ENCODE peak calls at places on chromosomes 11 and 22, in six cellular contexts. V is mesenchymal stem cell, Q is IMR-90, B is neuronal stem cell, J is H1, A is trophoblast cell. G is an unnamed sample.

GRCh38 chr11:44388828-44389645 is 79.1 kb upstream of the ALX4 start:
- DNase-seq in V (no peak), Q (no peak), B (no peak), J (peak; percentile 48), A (no peak), G (no peak)

GRCh38 chr11:94740083-94740974 is 27.8 kb upstream of the AMOTL1 start:
- DNase-seq in V (peak; percentile 32), Q (no peak), B (peak; percentile 54), J (peak; percentile 75), A (no peak), G (peak; percentile 42)

GRCh38 chr22:50417544-50417943 is 57.3 kb downstream of the SBF1 start:
- DNase-seq in V (no peak), Q (peak; percentile 15), B (no peak), J (no peak), A (no peak), G (no peak)

GRCh38 chr11:33543823-33544222 is 156.8 kb downstream of the C11orf91 start:
- DNase-seq in V (no peak), Q (peak; percentile 53), B (no peak), J (no peak), A (peak; percentile 95), G (no peak)

GRCh38 chr22:50371101-50371648 is 28.0 kb downstream of the PPP6R2 start:
- DNase-seq in V (no peak), Q (no peak), B (no peak), J (no peak), A (no peak), G (no peak)

GRCh38 chr22:43707650-43708049 is 104.5 kb downstream of the EFCAB6 start:
- DNase-seq in V (no peak), Q (no peak), B (no peak), J (no peak), A (no peak), G (no peak)

GRCh38 chr11:29783506-29783905 is 233.3 kb downstream of the KCNA4 start:
- DNase-seq in V (no peak), Q (no peak), B (no peak), J (no peak), A (no peak), G (no peak)

GRCh38 chr22:49957826-49958461 is 2.6 kb upstream of the PIM3 start:
- DNase-seq in V (no peak), Q (no peak), B (no peak), J (no peak), A (no peak), G (no peak)

GRCh38 chr11:72657356-72657755 is 16.9 kb downstream of the PDE2A start:
- DNase-seq in V (no peak), Q (no peak), B (no peak), J (no peak), A (no peak), G (no peak)

GRCh38 chr22:40922484-40923303 is 28.5 kb upstream of the RBX1 start:
- DNase-seq in V (peak; percentile 74), Q (peak; percentile 72), B (peak; percentile 42), J (no peak), A (no peak), G (no peak)

GRCh38 chr11:131668867-131669780 is 298.7 kb downstream of the NTM start:
- DNase-seq in V (peak; percentile 54), Q (peak; percentile 16), B (peak; percentile 50), J (peak; percentile 91), A (peak; percentile 35), G (peak; percentile 77)

GRCh38 chr11:14635559-14635958 is 8.0 kb upstream of the PDE3B start:
- DNase-seq in V (no peak), Q (no peak), B (no peak), J (no peak), A (no peak), G (no peak)

GRCh38 chr11:12706531-12707499 is 32.6 kb downstream of the TEAD1 start:
- DNase-seq in V (no peak), Q (no peak), B (no peak), J (no peak), A (no peak), G (no peak)

GRCh38 chr22:35766654-35767580 is 49.2 kb downstream of the APOL5 start:
- DNase-seq in V (peak; percentile 66), Q (no peak), B (peak; percentile 36), J (no peak), A (no peak), G (no peak)

GRCh38 chr22:48941903-48942625 is 885.6 kb downstream of the BRD1 start:
- DNase-seq in V (no peak), Q (no peak), B (no peak), J (peak; percentile 33), A (no peak), G (peak; percentile 16)

GRCh38 chr11:119470316-119471266 is 47.6 kb upstream of the THY1 start:
- DNase-seq in V (peak; percentile 46), Q (peak; percentile 96), B (no peak), J (peak; percentile 43), A (peak; percentile 51), G (peak; percentile 26)

GRCh38 chr11:9462172-9462799 is 1.5 kb downstream of the ZNF143 start:
- DNase-seq in V (peak; percentile 45), Q (peak; percentile 25), B (no peak), J (no peak), A (peak; percentile 70), G (no peak)

GRCh38 chr11:61613051-61613450 is 32.2 kb upstream of the SYT7 start:
- DNase-seq in V (no peak), Q (no peak), B (no peak), J (no peak), A (no peak), G (no peak)

GRCh38 chr11:3675971-3676370 is 4.8 kb upstream of the CHRNA10 start:
- DNase-seq in V (no peak), Q (no peak), B (no peak), J (no peak), A (no peak), G (no peak)

GRCh38 chr11:119178166-119178680 is 7.1 kb upstream of the NHERF4 start:
- DNase-seq in V (no peak), Q (no peak), B (no peak), J (no peak), A (no peak), G (no peak)

GRCh38 chr22:38235240-38235850 is 33.6 kb downstream of the MAFF start:
- DNase-seq in V (no peak), Q (no peak), B (no peak), J (no peak), A (no peak), G (no peak)
- H3K14ac ChIP-seq in V (no peak overlapping the region), Q (no peak overlapping the region), B (no peak overlapping the region), J (no peak overlapping the region), A (peak overlapping the region; percentile 56), G (no peak overlapping the region)

GRCh38 chr22:31064369-31064768 is 16.7 kb upstream of the SMTN start:
- DNase-seq in V (no peak), Q (no peak), B (no peak), J (no peak), A (no peak), G (no peak)
- H3K27me3 ChIP-seq in V (no peaks in the 10 kb centered on the region), Q (no peaks in the 10 kb centered on the region), B (no peaks in the 10 kb centered on the region), J (no peaks in the 10 kb centered on the region), A (no peaks in the 10 kb centered on the region), G (no peaks in the 10 kb centered on the region)

DNA sequence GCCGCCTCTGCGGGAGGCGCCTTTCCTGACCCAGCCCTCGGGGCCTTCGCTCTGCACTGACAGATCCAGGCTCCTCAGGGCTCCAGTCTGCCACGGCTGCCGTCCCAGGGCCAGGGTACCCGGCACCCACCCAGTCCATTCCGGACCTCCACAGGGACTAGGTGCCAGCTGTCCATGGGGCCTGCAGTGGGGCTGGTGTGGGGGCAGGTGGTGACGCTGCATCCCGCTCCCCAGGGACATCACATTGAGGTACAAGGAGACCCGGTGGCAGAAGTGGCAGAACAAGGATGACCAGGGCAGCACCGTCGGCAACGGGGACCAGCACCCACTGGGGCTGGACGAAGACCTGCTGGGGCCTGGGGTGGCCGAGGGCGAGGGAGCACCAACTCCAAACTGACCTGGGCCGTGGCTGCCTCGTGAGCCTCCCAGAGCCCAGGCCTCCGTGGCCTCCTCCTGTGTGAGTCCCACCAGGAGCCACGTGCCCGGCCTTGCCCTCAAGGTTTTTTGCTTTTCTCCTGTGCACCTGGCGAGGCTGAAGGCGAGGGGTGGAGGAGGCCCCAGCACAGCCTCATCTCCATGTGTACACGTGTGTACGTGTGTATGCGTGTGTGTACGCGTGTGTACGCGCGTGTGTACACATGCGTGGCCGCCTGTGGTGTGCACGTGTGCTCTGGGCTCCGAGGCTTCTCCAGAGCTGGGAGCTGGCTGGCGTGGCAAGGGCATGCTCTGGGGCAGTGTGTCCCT is 16.7 kb downstream of the RNH1 start:
- DNase-seq in V (no peak), Q (no peak), B (no peak), J (no peak), A (no peak), G (peak; percentile 23)
- H3K14ac ChIP-seq in V (no peak overlapping the region), Q (no peak overlapping the region), B (peak overlapping the region; percentile 56), J (no peak overlapping the region), A (no peak overlapping the region), G (no peak overlapping the region)

GRCh38 chr11:16771350-16772140 is 33.1 kb downstream of the C11orf58 start:
- DNase-seq in V (no peak), Q (no peak), B (no peak), J (no peak), A (no peak), G (no peak)
- H3K27me3 ChIP-seq in V (peaks cover 19% of the 10 kb centered on the region), Q (peaks cover 54% of the 10 kb centered on the region), B (no peaks in the 10 kb centered on the region), J (no peaks in the 10 kb centered on the region), A (no peaks in the 10 kb centered on the region), G (no peaks in the 10 kb centered on the region)